ENCODE peak calls at places on chromosomes 7 and 10, in seven cellular contexts. One of them, this sample, is unnamed.

GRCh38 chr7:130721486-130722277 is 12.3 kb downstream of the KLF14 start:
- DNase-seq in kidney: peak
- DNase-seq in AG04450: peak
- DNase-seq in left ventricle myocardium inferior: peak
- DNase-seq in psoas muscle: peak
- DNase-seq in esophagus squamous epithelium: no peak
- DNase-seq in cardiac fibroblast: peak
- DNase-seq in this sample: peak

GRCh38 chr7:37494940-37495339 is 46.3 kb upstream of the ELMO1 start:
- DNase-seq in left ventricle myocardium inferior: no peak
- DNase-seq in AG04450: no peak
- DNase-seq in cardiac fibroblast: no peak
- DNase-seq in kidney: no peak
- DNase-seq in psoas muscle: no peak
- DNase-seq in esophagus squamous epithelium: no peak
- DNase-seq in this sample: no peak

GRCh38 chr7:3867847-3868246 is 566.8 kb downstream of the SDK1 start:
- DNase-seq in psoas muscle: no peak
- DNase-seq in kidney: no peak
- DNase-seq in left ventricle myocardium inferior: no peak
- DNase-seq in AG04450: peak
- DNase-seq in esophagus squamous epithelium: no peak
- DNase-seq in cardiac fibroblast: peak
- DNase-seq in this sample: no peak

GRCh38 chr7:66146701-66147100 is 32.1 kb downstream of the CRCP start:
- DNase-seq in cardiac fibroblast: peak
- DNase-seq in psoas muscle: no peak
- DNase-seq in AG04450: no peak
- DNase-seq in kidney: no peak
- DNase-seq in esophagus squamous epithelium: no peak
- DNase-seq in left ventricle myocardium inferior: no peak
- DNase-seq in this sample: peak

GRCh38 chr10:11176746-11177145 is 159.1 kb downstream of the CELF2 start:
- DNase-seq in left ventricle myocardium inferior: no peak
- DNase-seq in cardiac fibroblast: no peak
- DNase-seq in psoas muscle: no peak
- DNase-seq in esophagus squamous epithelium: no peak
- DNase-seq in AG04450: no peak
- DNase-seq in kidney: no peak
- DNase-seq in this sample: no peak

GRCh38 chr10:110881247-110881646 is 9.5 kb downstream of the PDCD4 start:
- DNase-seq in AG04450: no peak
- DNase-seq in cardiac fibroblast: no peak
- DNase-seq in psoas muscle: no peak
- DNase-seq in left ventricle myocardium inferior: no peak
- DNase-seq in esophagus squamous epithelium: no peak
- DNase-seq in kidney: no peak
- DNase-seq in this sample: no peak

GRCh38 chr7:29194594-29195417 is at the start of gene CHN2:
- DNase-seq in left ventricle myocardium inferior: peak
- DNase-seq in kidney: peak
- DNase-seq in esophagus squamous epithelium: no peak
- DNase-seq in psoas muscle: peak
- DNase-seq in cardiac fibroblast: peak
- DNase-seq in AG04450: no peak
- DNase-seq in this sample: no peak

GRCh38 chr10:22259280-22259679 is 41.5 kb upstream of the EBLN1 start:
- DNase-seq in left ventricle myocardium inferior: no peak
- DNase-seq in psoas muscle: no peak
- DNase-seq in AG04450: no peak
- DNase-seq in esophagus squamous epithelium: no peak
- DNase-seq in cardiac fibroblast: peak
- DNase-seq in kidney: no peak
- DNase-seq in this sample: peak

GRCh38 chr10:58254644-58255043 is 13.1 kb downstream of the IPMK start:
- DNase-seq in psoas muscle: no peak
- DNase-seq in cardiac fibroblast: no peak
- DNase-seq in left ventricle myocardium inferior: no peak
- DNase-seq in esophagus squamous epithelium: no peak
- DNase-seq in kidney: no peak
- DNase-seq in AG04450: no peak
- DNase-seq in this sample: no peak

GRCh38 chr7:78905449-78905848 is 548.0 kb downstream of the MAGI2 start:
- DNase-seq in AG04450: no peak
- DNase-seq in kidney: no peak
- DNase-seq in psoas muscle: no peak
- DNase-seq in cardiac fibroblast: no peak
- DNase-seq in esophagus squamous epithelium: no peak
- DNase-seq in left ventricle myocardium inferior: no peak
- DNase-seq in this sample: no peak

GRCh38 chr10:104415526-104416165 is 62.0 kb downstream of the CFAP58 start:
- DNase-seq in AG04450: no peak
- DNase-seq in psoas muscle: no peak
- DNase-seq in left ventricle myocardium inferior: no peak
- DNase-seq in kidney: peak
- DNase-seq in cardiac fibroblast: no peak
- DNase-seq in esophagus squamous epithelium: no peak
- DNase-seq in this sample: no peak

GRCh38 chr7:25929448-25929847 is 222.6 kb upstream of the NFE2L3 start:
- DNase-seq in AG04450: no peak
- DNase-seq in esophagus squamous epithelium: no peak
- DNase-seq in psoas muscle: no peak
- DNase-seq in cardiac fibroblast: no peak
- DNase-seq in left ventricle myocardium inferior: no peak
- DNase-seq in kidney: no peak
- DNase-seq in this sample: no peak

GRCh38 chr10:96359616-96360015 is 814 bp upstream of the OPALIN start:
- DNase-seq in esophagus squamous epithelium: no peak
- DNase-seq in AG04450: no peak
- DNase-seq in kidney: no peak
- DNase-seq in psoas muscle: no peak
- DNase-seq in left ventricle myocardium inferior: no peak
- DNase-seq in cardiac fibroblast: no peak
- DNase-seq in this sample: no peak

DNA sequence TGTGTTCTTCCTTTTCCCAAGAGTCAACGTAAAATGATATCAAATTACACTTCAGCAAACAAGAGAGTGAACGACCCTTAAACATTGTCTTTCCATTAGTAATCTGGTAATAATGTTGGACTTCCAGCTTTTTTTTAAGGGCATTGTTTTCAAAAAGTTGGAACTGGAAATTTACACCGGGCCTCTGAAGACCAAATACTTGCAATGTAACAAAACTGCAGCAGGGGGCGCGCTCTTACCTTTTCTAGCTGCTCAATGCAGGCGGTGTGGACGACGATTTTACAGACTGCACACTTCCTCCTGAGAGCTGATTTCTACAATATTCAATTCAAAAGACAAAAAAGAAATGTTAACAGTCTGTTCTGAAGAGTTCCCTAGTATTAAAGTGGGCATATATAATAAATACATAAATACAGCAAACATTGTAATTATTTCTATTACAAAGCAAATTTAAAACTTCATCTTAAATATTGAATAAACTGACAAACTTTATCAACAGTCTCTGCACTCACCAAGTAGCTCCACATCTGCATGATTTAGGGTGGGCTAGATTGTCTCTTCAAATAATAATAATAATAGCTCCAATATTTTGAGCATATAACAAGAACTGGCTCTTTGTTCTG is 190.4 kb downstream of the DGKI start:
- DNase-seq in psoas muscle: peak
- DNase-seq in esophagus squamous epithelium: no peak
- DNase-seq in kidney: peak
- DNase-seq in cardiac fibroblast: peak
- DNase-seq in AG04450: peak
- DNase-seq in left ventricle myocardium inferior: peak
- DNase-seq in this sample: peak
- H3K4me3 ChIP-seq in psoas muscle: no peak
- H3K4me3 ChIP-seq in esophagus squamous epithelium: no peak
- H3K4me3 ChIP-seq in kidney: no peak
- H3K4me3 ChIP-seq in cardiac fibroblast: no peak
- H3K4me3 ChIP-seq in AG04450: no peak
- H3K4me3 ChIP-seq in left ventricle myocardium inferior: no peak
- H3K4me3 ChIP-seq in this sample: no peak

DNA sequence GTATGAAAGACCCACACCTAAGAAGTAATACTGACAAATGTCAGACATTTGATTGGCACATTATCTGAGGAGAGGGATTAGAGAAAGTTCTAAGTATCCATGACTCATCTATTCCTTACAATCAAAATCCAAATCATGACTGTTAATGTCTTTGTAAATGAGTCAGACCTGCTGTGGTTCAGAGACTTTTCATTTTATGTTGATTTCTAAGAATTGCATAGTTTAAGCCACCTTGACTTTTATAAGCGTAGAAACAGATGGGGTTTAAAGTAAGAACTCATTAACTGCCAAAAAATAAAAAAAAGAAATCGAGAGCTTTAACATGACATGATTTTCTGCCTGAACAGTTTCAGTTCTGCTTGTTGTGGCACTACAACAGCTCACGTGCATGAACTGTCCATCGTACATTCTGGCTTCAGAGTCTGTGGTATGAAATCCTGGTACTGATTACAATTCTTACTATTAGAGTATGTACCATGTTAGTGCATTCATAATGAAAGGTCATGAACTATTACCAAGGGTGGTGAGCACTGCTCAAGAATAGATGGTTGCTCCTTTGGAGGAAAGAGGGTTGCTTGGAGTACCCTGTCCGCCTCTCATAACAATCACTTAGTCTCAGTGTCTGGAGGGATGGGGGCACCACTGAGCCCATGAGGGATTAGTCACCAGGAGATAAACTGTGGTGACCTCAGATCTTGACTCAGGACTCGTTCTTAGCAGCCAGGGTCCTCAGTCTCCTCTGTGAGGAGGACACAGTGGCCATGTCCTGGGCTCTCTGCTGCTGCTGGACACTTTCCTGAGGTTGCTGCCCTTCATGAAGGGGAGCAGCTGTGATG is 42.2 kb downstream of the ACSM6 start:
- DNase-seq in kidney: no peak
- DNase-seq in left ventricle myocardium inferior: no peak
- DNase-seq in cardiac fibroblast: peak
- DNase-seq in AG04450: no peak
- DNase-seq in esophagus squamous epithelium: no peak
- DNase-seq in psoas muscle: no peak
- DNase-seq in this sample: peak
- H3K4me3 ChIP-seq in kidney: no peak
- H3K4me3 ChIP-seq in left ventricle myocardium inferior: no peak
- H3K4me3 ChIP-seq in cardiac fibroblast: no peak
- H3K4me3 ChIP-seq in AG04450: no peak
- H3K4me3 ChIP-seq in esophagus squamous epithelium: no peak
- H3K4me3 ChIP-seq in psoas muscle: no peak
- H3K4me3 ChIP-seq in this sample: no peak

GRCh38 chr7:51308738-51309102 is 7.9 kb downstream of the COBL start:
- DNase-seq in AG04450: no peak
- DNase-seq in left ventricle myocardium inferior: no peak
- DNase-seq in kidney: no peak
- DNase-seq in psoas muscle: no peak
- DNase-seq in esophagus squamous epithelium: no peak
- DNase-seq in cardiac fibroblast: no peak
- DNase-seq in this sample: no peak
- H3K4me3 ChIP-seq in AG04450: no peak
- H3K4me3 ChIP-seq in left ventricle myocardium inferior: no peak
- H3K4me3 ChIP-seq in kidney: no peak
- H3K4me3 ChIP-seq in psoas muscle: no peak
- H3K4me3 ChIP-seq in esophagus squamous epithelium: no peak
- H3K4me3 ChIP-seq in cardiac fibroblast: no peak
- H3K4me3 ChIP-seq in this sample: no peak

GRCh38 chr7:115822801-115823200 is 207.8 kb downstream of the TFEC start:
- DNase-seq in kidney: no peak
- DNase-seq in cardiac fibroblast: no peak
- DNase-seq in esophagus squamous epithelium: no peak
- DNase-seq in psoas muscle: no peak
- DNase-seq in AG04450: no peak
- DNase-seq in left ventricle myocardium inferior: no peak
- DNase-seq in this sample: no peak
- H3K4me3 ChIP-seq in kidney: no peak
- H3K4me3 ChIP-seq in cardiac fibroblast: no peak
- H3K4me3 ChIP-seq in esophagus squamous epithelium: no peak
- H3K4me3 ChIP-seq in psoas muscle: no peak
- H3K4me3 ChIP-seq in AG04450: no peak
- H3K4me3 ChIP-seq in left ventricle myocardium inferior: no peak
- H3K4me3 ChIP-seq in this sample: no peak

DNA sequence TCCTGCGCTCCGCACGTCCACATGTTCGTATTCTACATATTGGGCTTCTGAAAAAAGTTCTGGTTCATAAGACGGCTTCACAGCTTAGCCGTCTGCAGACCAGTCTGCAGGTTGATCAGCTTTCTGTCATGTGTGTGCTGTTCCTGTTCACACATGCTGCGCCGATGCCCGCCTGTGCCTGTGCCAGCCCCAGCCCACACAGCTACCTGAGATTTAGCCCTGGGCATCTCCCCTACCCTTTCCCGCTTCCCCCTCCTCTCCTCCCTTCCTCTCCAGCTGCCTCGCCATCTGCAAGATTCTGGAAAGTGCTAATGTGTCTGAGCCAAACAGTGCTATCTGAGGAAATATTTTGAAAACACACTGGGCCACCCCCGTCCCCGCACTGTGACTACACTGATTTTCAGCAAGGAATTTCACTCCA is 7.1 kb downstream of the CHST3 start:
- DNase-seq in esophagus squamous epithelium: no peak
- DNase-seq in left ventricle myocardium inferior: no peak
- DNase-seq in cardiac fibroblast: no peak
- DNase-seq in AG04450: no peak
- DNase-seq in kidney: no peak
- DNase-seq in psoas muscle: no peak
- DNase-seq in this sample: no peak
- H3K4me3 ChIP-seq in esophagus squamous epithelium: peak
- H3K4me3 ChIP-seq in left ventricle myocardium inferior: no peak
- H3K4me3 ChIP-seq in cardiac fibroblast: no peak
- H3K4me3 ChIP-seq in AG04450: no peak
- H3K4me3 ChIP-seq in kidney: no peak
- H3K4me3 ChIP-seq in psoas muscle: no peak
- H3K4me3 ChIP-seq in this sample: no peak

GRCh38 chr7:127678330-127678729 is 26.3 kb downstream of the SND1 start:
- DNase-seq in psoas muscle: no peak
- DNase-seq in cardiac fibroblast: no peak
- DNase-seq in AG04450: no peak
- DNase-seq in esophagus squamous epithelium: no peak
- DNase-seq in kidney: no peak
- DNase-seq in left ventricle myocardium inferior: no peak
- DNase-seq in this sample: no peak
- H3K4me3 ChIP-seq in psoas muscle: no peak
- H3K4me3 ChIP-seq in cardiac fibroblast: no peak
- H3K4me3 ChIP-seq in AG04450: no peak
- H3K4me3 ChIP-seq in esophagus squamous epithelium: no peak
- H3K4me3 ChIP-seq in kidney: no peak
- H3K4me3 ChIP-seq in left ventricle myocardium inferior: no peak
- H3K4me3 ChIP-seq in this sample: no peak

GRCh38 chr7:75611557-75612178 is 119.5 kb downstream of the SPDYE5 start:
- DNase-seq in cardiac fibroblast: peak
- DNase-seq in left ventricle myocardium inferior: peak
- DNase-seq in kidney: peak
- DNase-seq in AG04450: no peak
- DNase-seq in esophagus squamous epithelium: no peak
- DNase-seq in psoas muscle: peak
- DNase-seq in this sample: no peak
- H3K4me3 ChIP-seq in cardiac fibroblast: no peak
- H3K4me3 ChIP-seq in left ventricle myocardium inferior: peak
- H3K4me3 ChIP-seq in kidney: no peak
- H3K4me3 ChIP-seq in AG04450: no peak
- H3K4me3 ChIP-seq in esophagus squamous epithelium: no peak
- H3K4me3 ChIP-seq in psoas muscle: peak
- H3K4me3 ChIP-seq in this sample: no peak

This sample was measured in AG10803.